ENCODE peak calls at places on chromosomes 2 and 18, in seven cellular contexts. M is heart right ventricle, H is Peyer's patch, E is cardiac muscle cell, V is left lung, A is Panc1, I is SK-N-SH. N is an unnamed sample.

GRCh38 chr2:129737660-129738527 is 241.6 kb upstream of the RAB6C start:
- DNase-seq in M (no peak), H (no peak), E (no peak), V (no peak), A (no peak), I (no peak), N (no peak)

GRCh38 chr2:74204436-74204835 is 6.0 kb downstream of the MTHFD2 start:
- DNase-seq in M (no peak), H (no peak), E (no peak), V (no peak), A (no peak), I (no peak), N (no peak)

GRCh38 chr2:109098251-109098920 is 30.6 kb upstream of the SH3RF3 start:
- DNase-seq in M (no peak), H (no peak), E (peak; percentile 71), V (no peak), A (no peak), I (no peak), N (no peak)

GRCh38 chr18:37253424-37254255 is 312.0 kb downstream of the CELF4 start:
- DNase-seq in M (peak; percentile 25), H (no peak), E (peak; percentile 13), V (peak; percentile 80), A (no peak), I (peak; percentile 83), N (no peak)

GRCh38 chr2:134189009-134189717 is 64.7 kb upstream of the MGAT5 start:
- DNase-seq in M (no peak), H (no peak), E (peak; percentile 54), V (no peak), A (no peak), I (no peak), N (no peak)

GRCh38 chr18:55233850-55234249 is 274.6 kb upstream of the CCDC68 start:
- DNase-seq in M (no peak), H (no peak), E (peak; percentile 75), V (no peak), A (no peak), I (no peak), N (no peak)

GRCh38 chr2:163046615-163047014 is 208.0 kb upstream of the KCNH7 start:
- DNase-seq in M (no peak), H (no peak), E (no peak), V (no peak), A (no peak), I (no peak), N (no peak)

GRCh38 chr2:43041167-43041566 is 185.2 kb downstream of the ZFP36L2 start:
- DNase-seq in M (no peak), H (no peak), E (no peak), V (no peak), A (no peak), I (no peak), N (no peak)

GRCh38 chr2:240467149-240467642 is 31.7 kb downstream of the GPC1 start:
- DNase-seq in M (no peak), H (no peak), E (no peak), V (peak; percentile 68), A (no peak), I (peak; percentile 38), N (peak; percentile 3)

GRCh38 chr2:16861154-16861929 is 195.7 kb upstream of the CYRIA start:
- DNase-seq in M (no peak), H (no peak), E (peak; percentile 43), V (no peak), A (no peak), I (no peak), N (no peak)

GRCh38 chr2:193749485-193749884 is 1554.8 kb upstream of the TMEFF2 start:
- DNase-seq in M (no peak), H (no peak), E (no peak), V (no peak), A (no peak), I (no peak), N (no peak)

GRCh38 chr2:173159794-173160463 is 84.3 kb downstream of the MAP3K20 start:
- DNase-seq in M (peak; percentile 65), H (peak; percentile 36), E (peak; percentile 99), V (peak; percentile 81), A (peak; percentile 94), I (no peak), N (no peak)

GRCh38 chr2:1972428-1972827 is 228.1 kb upstream of the PXDN start:
- DNase-seq in M (no peak), H (no peak), E (peak; percentile 9), V (no peak), A (no peak), I (peak; percentile 87), N (no peak)

GRCh38 chr2:88753833-88754584 is 62.5 kb downstream of the RPIA start:
- DNase-seq in M (no peak), H (peak; percentile 25), E (peak; percentile 33), V (no peak), A (no peak), I (no peak), N (peak; percentile 44)

GRCh38 chr2:88751770-88752169 is 60.3 kb downstream of the RPIA start:
- DNase-seq in M (no peak), H (no peak), E (no peak), V (no peak), A (no peak), I (no peak), N (no peak)

GRCh38 chr2:88755836-88756235 is 64.4 kb downstream of the RPIA start:
- DNase-seq in M (no peak), H (no peak), E (no peak), V (no peak), A (no peak), I (no peak), N (no peak)

GRCh38 chr2:88757025-88757424 is 65.6 kb downstream of the RPIA start:
- DNase-seq in M (no peak), H (no peak), E (no peak), V (no peak), A (no peak), I (no peak), N (no peak)

GRCh38 chr2:88754585-88755305 is 63.3 kb downstream of the RPIA start:
- DNase-seq in M (no peak), H (no peak), E (no peak), V (no peak), A (no peak), I (no peak), N (peak; percentile 35)
- H3K4me3 ChIP-seq in M (no peak overlapping the region), H (no peak overlapping the region), E (no peak overlapping the region), V (no peak overlapping the region), A (no peak overlapping the region), I (no peak overlapping the region), N (no peak overlapping the region)

DNA sequence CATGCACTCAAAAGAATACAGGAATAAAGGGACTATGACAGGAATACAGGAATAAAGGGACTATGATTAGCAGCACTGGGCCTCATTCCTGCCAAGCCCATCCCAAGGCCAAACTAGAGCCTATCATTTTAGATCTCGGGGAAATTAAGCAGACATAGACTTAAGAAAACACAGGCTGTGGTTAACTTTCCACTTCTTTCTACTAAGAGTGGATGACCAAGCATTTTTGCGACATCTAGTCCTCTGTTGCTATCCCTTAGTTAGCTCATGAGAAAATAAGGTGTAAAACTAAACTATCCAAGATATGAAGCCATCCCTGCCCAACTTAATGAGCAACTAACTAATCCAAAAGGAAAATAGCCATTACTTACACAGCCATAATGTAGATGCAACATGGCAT is 5.9 kb downstream of the LYPD1 start:
- DNase-seq in M (no peak), H (no peak), E (no peak), V (no peak), A (no peak), I (no peak), N (no peak)
- H3K36me3 ChIP-seq in M (no peaks in the 10 kb centered on the region), H (no peaks in the 10 kb centered on the region), E (no peaks in the 10 kb centered on the region), V (no peaks in the 10 kb centered on the region), A (no peaks in the 10 kb centered on the region), I (peaks cover 13% of the 10 kb centered on the region), N (no peaks in the 10 kb centered on the region)

GRCh38 chr2:200199576-200200263 is 106.8 kb upstream of the SPATS2L start:
- DNase-seq in M (no peak), H (no peak), E (no peak), V (no peak), A (no peak), I (no peak), N (no peak)
- TF ChIP-seq CTCF in M (no peak), H (no peak), E (no peak), V (no peak), A (peak; percentile 12), I (peak; percentile 9), N (peak; percentile 28)

GRCh38 chr2:213237251-213237650 is 47.0 kb upstream of the SPAG16 start:
- DNase-seq in M (no peak), H (no peak), E (no peak), V (no peak), A (no peak), I (no peak), N (no peak)

GRCh38 chr2:213241817-213242216 is 42.4 kb upstream of the SPAG16 start:
- DNase-seq in M (no peak), H (no peak), E (no peak), V (no peak), A (no peak), I (no peak), N (no peak)

GRCh38 chr2:213237787-213238186 is 46.5 kb upstream of the SPAG16 start:
- DNase-seq in M (no peak), H (no peak), E (no peak), V (no peak), A (no peak), I (no peak), N (no peak)

GRCh38 chr2:213235741-213236140 is 48.5 kb upstream of the SPAG16 start:
- DNase-seq in M (no peak), H (no peak), E (no peak), V (no peak), A (no peak), I (no peak), N (no peak)

DNA sequence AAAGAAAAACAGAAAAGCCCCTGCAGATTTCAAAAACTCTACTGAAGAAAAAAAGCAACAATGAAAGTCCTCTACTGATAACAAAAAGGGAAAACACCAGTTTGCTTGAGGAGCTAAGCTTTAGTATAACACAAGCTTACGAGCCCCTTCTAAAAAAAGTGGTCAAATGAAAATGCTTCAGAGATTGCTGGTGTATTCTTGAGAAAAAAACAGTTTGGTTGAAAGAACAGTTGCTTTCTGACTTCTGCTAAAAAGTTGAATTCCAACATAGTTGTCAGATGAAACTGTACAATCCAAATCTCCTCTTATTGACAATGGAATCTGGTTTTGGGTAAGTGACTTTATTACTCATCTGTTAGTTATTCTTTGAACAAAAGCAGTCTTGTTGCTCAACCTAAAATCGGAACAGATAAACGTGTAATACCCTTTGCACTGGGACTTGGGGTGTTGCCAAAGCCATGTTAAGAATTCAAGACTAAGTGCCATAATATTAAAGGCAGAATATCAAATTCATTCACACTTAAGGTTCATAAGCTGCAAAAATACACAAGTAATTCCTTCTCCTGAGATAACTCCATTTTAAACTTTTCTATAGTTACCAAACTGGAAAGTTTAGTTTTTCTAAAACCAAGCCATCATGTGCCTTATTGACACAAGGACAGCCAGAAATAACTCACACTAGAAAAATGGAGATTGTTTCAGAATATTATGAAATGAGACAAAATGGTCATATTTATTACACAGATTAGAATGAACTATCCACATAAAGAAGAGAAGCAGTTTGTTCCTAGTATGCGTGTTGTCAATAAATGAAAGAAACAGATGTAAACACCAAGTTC is 45.3 kb upstream of the SPAG16 start:
- DNase-seq in M (no peak), H (no peak), E (peak; percentile 96), V (no peak), A (no peak), I (no peak), N (peak; percentile 77)
- H3K4me3 ChIP-seq in M (no peak overlapping the region), H (no peak overlapping the region), E (no peak overlapping the region), V (no peak overlapping the region), A (no peak overlapping the region), I (peak overlapping the region; percentile 25), N (peak overlapping the region; percentile 58)

GRCh38 chr2:160052524-160052923 is 9.9 kb downstream of the PLA2R1 start:
- DNase-seq in M (no peak), H (no peak), E (no peak), V (no peak), A (no peak), I (no peak), N (no peak)
- H3K36me3 ChIP-seq in M (no peaks in the 10 kb centered on the region), H (no peaks in the 10 kb centered on the region), E (no peaks in the 10 kb centered on the region), V (no peaks in the 10 kb centered on the region), A (no peaks in the 10 kb centered on the region), I (no peaks in the 10 kb centered on the region), N (no peaks in the 10 kb centered on the region)

GRCh38 chr2:127083819-127084503 is 23.0 kb downstream of the BIN1 start:
- DNase-seq in M (peak; percentile 59), H (no peak), E (peak; percentile 98), V (no peak), A (no peak), I (no peak), N (no peak)
- TF ChIP-seq CTCF in M (no peak), H (no peak), E (peak; percentile 34), V (no peak), A (no peak), I (no peak), N (no peak)

N was measured in GM06990.